ENCODE peak calls at places on chromosomes 1 and 21, in nine cellular contexts. One of them, this sample, is unnamed.

GRCh38 chr21:45607922-45608295 is 35.6 kb upstream of the PCBP3 start:
- DNase-seq in fibroblast of mammary gland: no peak
- DNase-seq in fibroblast of pulmonary artery: no peak
- DNase-seq in colonic mucosa: no peak
- DNase-seq in GM06990: no peak
- DNase-seq in GM12864: no peak
- DNase-seq in adrenal gland: no peak
- DNase-seq in keratinocyte: no peak
- DNase-seq in MG63: no peak
- DNase-seq in this sample: no peak

GRCh38 chr21:31873696-31874599 is 1.1 kb downstream of the HUNK start:
- DNase-seq in keratinocyte: no peak
- DNase-seq in GM06990: peak
- DNase-seq in MG63: peak
- DNase-seq in fibroblast of mammary gland: no peak
- DNase-seq in fibroblast of pulmonary artery: no peak
- DNase-seq in colonic mucosa: peak
- DNase-seq in adrenal gland: peak
- DNase-seq in GM12864: no peak
- DNase-seq in this sample: peak

GRCh38 chr1:246930830-246931548 is 759 bp downstream of the AHCTF1 start:
- DNase-seq in fibroblast of mammary gland: peak
- DNase-seq in fibroblast of pulmonary artery: peak
- DNase-seq in GM06990: peak
- DNase-seq in GM12864: peak
- DNase-seq in keratinocyte: no peak
- DNase-seq in colonic mucosa: peak
- DNase-seq in adrenal gland: peak
- DNase-seq in MG63: peak
- DNase-seq in this sample: peak

GRCh38 chr1:11934295-11935039 is at the start of gene PLOD1:
- DNase-seq in GM06990: peak
- DNase-seq in MG63: peak
- DNase-seq in colonic mucosa: peak
- DNase-seq in fibroblast of mammary gland: peak
- DNase-seq in GM12864: peak
- DNase-seq in fibroblast of pulmonary artery: peak
- DNase-seq in adrenal gland: peak
- DNase-seq in keratinocyte: no peak
- DNase-seq in this sample: peak

GRCh38 chr1:215146252-215146975 is 63.9 kb downstream of the KCNK2 start:
- DNase-seq in MG63: no peak
- DNase-seq in GM12864: no peak
- DNase-seq in adrenal gland: no peak
- DNase-seq in fibroblast of mammary gland: peak
- DNase-seq in GM06990: no peak
- DNase-seq in fibroblast of pulmonary artery: peak
- DNase-seq in colonic mucosa: peak
- DNase-seq in keratinocyte: no peak
- DNase-seq in this sample: peak

GRCh38 chr1:169466259-169467230 is 19.2 kb downstream of the SLC19A2 start:
- DNase-seq in GM06990: no peak
- DNase-seq in GM12864: no peak
- DNase-seq in keratinocyte: no peak
- DNase-seq in adrenal gland: peak
- DNase-seq in fibroblast of pulmonary artery: peak
- DNase-seq in colonic mucosa: no peak
- DNase-seq in fibroblast of mammary gland: peak
- DNase-seq in MG63: peak
- DNase-seq in this sample: peak

GRCh38 chr1:60668584-60668983 is 413.8 kb upstream of the NFIA start:
- DNase-seq in keratinocyte: no peak
- DNase-seq in fibroblast of mammary gland: no peak
- DNase-seq in GM12864: no peak
- DNase-seq in MG63: no peak
- DNase-seq in GM06990: no peak
- DNase-seq in colonic mucosa: no peak
- DNase-seq in adrenal gland: no peak
- DNase-seq in fibroblast of pulmonary artery: no peak
- DNase-seq in this sample: no peak

GRCh38 chr21:34670220-34670961 is 1.6 kb downstream of the CLIC6 start:
- DNase-seq in MG63: no peak
- DNase-seq in fibroblast of pulmonary artery: no peak
- DNase-seq in keratinocyte: no peak
- DNase-seq in GM12864: no peak
- DNase-seq in adrenal gland: no peak
- DNase-seq in colonic mucosa: peak
- DNase-seq in GM06990: peak
- DNase-seq in fibroblast of mammary gland: peak
- DNase-seq in this sample: no peak

GRCh38 chr1:76593614-76594013 is 273.7 kb upstream of the ST6GALNAC5 start:
- DNase-seq in colonic mucosa: no peak
- DNase-seq in fibroblast of pulmonary artery: no peak
- DNase-seq in GM12864: no peak
- DNase-seq in MG63: no peak
- DNase-seq in fibroblast of mammary gland: no peak
- DNase-seq in GM06990: no peak
- DNase-seq in keratinocyte: no peak
- DNase-seq in adrenal gland: no peak
- DNase-seq in this sample: no peak

GRCh38 chr1:243917177-243917862 is 67.3 kb upstream of the AKT3 start:
- DNase-seq in MG63: peak
- DNase-seq in fibroblast of pulmonary artery: peak
- DNase-seq in GM12864: no peak
- DNase-seq in adrenal gland: peak
- DNase-seq in GM06990: no peak
- DNase-seq in fibroblast of mammary gland: peak
- DNase-seq in colonic mucosa: peak
- DNase-seq in keratinocyte: no peak
- DNase-seq in this sample: peak

GRCh38 chr1:107570768-107571167 is 394.2 kb downstream of the VAV3 start:
- DNase-seq in keratinocyte: no peak
- DNase-seq in MG63: no peak
- DNase-seq in GM06990: no peak
- DNase-seq in colonic mucosa: no peak
- DNase-seq in fibroblast of mammary gland: no peak
- DNase-seq in adrenal gland: no peak
- DNase-seq in fibroblast of pulmonary artery: peak
- DNase-seq in GM12864: no peak
- DNase-seq in this sample: no peak

GRCh38 chr1:201551877-201552731 is 13.2 kb downstream of the NAV1 start:
- DNase-seq in colonic mucosa: no peak
- DNase-seq in GM06990: no peak
- DNase-seq in keratinocyte: no peak
- DNase-seq in fibroblast of mammary gland: peak
- DNase-seq in GM12864: no peak
- DNase-seq in fibroblast of pulmonary artery: peak
- DNase-seq in MG63: peak
- DNase-seq in adrenal gland: no peak
- DNase-seq in this sample: peak

GRCh38 chr1:53110370-53111072 is 31.9 kb downstream of the SLC1A7 start:
- DNase-seq in adrenal gland: no peak
- DNase-seq in fibroblast of pulmonary artery: no peak
- DNase-seq in GM06990: no peak
- DNase-seq in GM12864: no peak
- DNase-seq in fibroblast of mammary gland: peak
- DNase-seq in keratinocyte: no peak
- DNase-seq in MG63: no peak
- DNase-seq in colonic mucosa: no peak
- DNase-seq in this sample: peak

GRCh38 chr1:237634922-237635321 is 255.8 kb downstream of the ZP4 start:
- DNase-seq in GM06990: no peak
- DNase-seq in MG63: no peak
- DNase-seq in GM12864: no peak
- DNase-seq in keratinocyte: no peak
- DNase-seq in colonic mucosa: no peak
- DNase-seq in adrenal gland: no peak
- DNase-seq in fibroblast of pulmonary artery: no peak
- DNase-seq in fibroblast of mammary gland: no peak
- DNase-seq in this sample: no peak

GRCh38 chr21:38384675-38385074 is 113.6 kb downstream of the ERG start:
- DNase-seq in fibroblast of mammary gland: no peak
- DNase-seq in adrenal gland: no peak
- DNase-seq in MG63: no peak
- DNase-seq in keratinocyte: no peak
- DNase-seq in fibroblast of pulmonary artery: no peak
- DNase-seq in GM06990: no peak
- DNase-seq in colonic mucosa: no peak
- DNase-seq in GM12864: no peak
- DNase-seq in this sample: no peak

GRCh38 chr1:54296666-54297065 is 96.7 kb downstream of the MRPL37 start:
- DNase-seq in fibroblast of mammary gland: no peak
- DNase-seq in GM06990: no peak
- DNase-seq in keratinocyte: no peak
- DNase-seq in colonic mucosa: no peak
- DNase-seq in MG63: no peak
- DNase-seq in fibroblast of pulmonary artery: no peak
- DNase-seq in GM12864: no peak
- DNase-seq in adrenal gland: no peak
- DNase-seq in this sample: no peak

GRCh38 chr1:238088891-238089290 is 198.2 kb upstream of the ZP4 start:
- DNase-seq in adrenal gland: no peak
- DNase-seq in keratinocyte: no peak
- DNase-seq in fibroblast of pulmonary artery: no peak
- DNase-seq in colonic mucosa: no peak
- DNase-seq in GM12864: no peak
- DNase-seq in GM06990: no peak
- DNase-seq in fibroblast of mammary gland: no peak
- DNase-seq in MG63: no peak
- DNase-seq in this sample: no peak

GRCh38 chr1:89912073-89912472 is 82.8 kb upstream of the ZNF326 start:
- DNase-seq in fibroblast of pulmonary artery: no peak
- DNase-seq in adrenal gland: no peak
- DNase-seq in keratinocyte: no peak
- DNase-seq in colonic mucosa: no peak
- DNase-seq in fibroblast of mammary gland: no peak
- DNase-seq in GM12864: no peak
- DNase-seq in GM06990: no peak
- DNase-seq in MG63: no peak
- DNase-seq in this sample: no peak
- H3K4me3 ChIP-seq in fibroblast of pulmonary artery: no peak
- H3K4me3 ChIP-seq in adrenal gland: no peak
- H3K4me3 ChIP-seq in keratinocyte: no peak
- H3K4me3 ChIP-seq in colonic mucosa: no peak
- H3K4me3 ChIP-seq in fibroblast of mammary gland: no peak
- H3K4me3 ChIP-seq in GM12864: no peak
- H3K4me3 ChIP-seq in GM06990: no peak
- H3K4me3 ChIP-seq in MG63: no peak
- H3K4me3 ChIP-seq in this sample: no peak

DNA sequence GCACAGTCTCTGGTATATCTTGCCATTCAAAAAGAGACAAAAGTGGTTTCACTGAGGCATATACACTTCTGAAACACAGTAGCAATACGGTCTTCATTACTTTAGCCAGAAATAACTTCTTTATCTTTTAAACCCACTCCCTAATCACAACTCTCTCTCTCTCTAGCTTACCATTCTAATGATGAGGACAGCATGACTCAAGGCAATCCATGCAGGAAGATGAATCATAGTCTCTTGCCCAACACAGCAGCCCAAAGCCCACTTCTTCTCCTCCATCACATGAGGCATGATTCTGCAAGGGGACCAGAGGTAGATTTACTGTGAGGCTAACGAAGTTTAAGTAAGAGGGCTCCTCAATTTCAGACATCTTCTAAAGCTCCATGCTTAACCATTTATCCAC is 285.0 kb upstream of the NR5A2 start:
- DNase-seq in GM06990: no peak
- DNase-seq in GM12864: no peak
- DNase-seq in MG63: peak
- DNase-seq in fibroblast of mammary gland: peak
- DNase-seq in adrenal gland: no peak
- DNase-seq in fibroblast of pulmonary artery: peak
- DNase-seq in keratinocyte: peak
- DNase-seq in colonic mucosa: no peak
- DNase-seq in this sample: peak
- H3K4me3 ChIP-seq in GM06990: no peak
- H3K4me3 ChIP-seq in GM12864: no peak
- H3K4me3 ChIP-seq in MG63: no peak
- H3K4me3 ChIP-seq in fibroblast of mammary gland: no peak
- H3K4me3 ChIP-seq in adrenal gland: no peak
- H3K4me3 ChIP-seq in fibroblast of pulmonary artery: no peak
- H3K4me3 ChIP-seq in keratinocyte: no peak
- H3K4me3 ChIP-seq in colonic mucosa: no peak
- H3K4me3 ChIP-seq in this sample: no peak

GRCh38 chr21:36260802-36261201 is 59.2 kb upstream of the MORC3 start:
- DNase-seq in colonic mucosa: no peak
- DNase-seq in keratinocyte: no peak
- DNase-seq in MG63: no peak
- DNase-seq in GM12864: no peak
- DNase-seq in GM06990: no peak
- DNase-seq in fibroblast of pulmonary artery: no peak
- DNase-seq in adrenal gland: no peak
- DNase-seq in fibroblast of mammary gland: no peak
- DNase-seq in this sample: no peak
- H3K4me3 ChIP-seq in colonic mucosa: peak
- H3K4me3 ChIP-seq in keratinocyte: no peak
- H3K4me3 ChIP-seq in MG63: peak
- H3K4me3 ChIP-seq in GM12864: no peak
- H3K4me3 ChIP-seq in GM06990: no peak
- H3K4me3 ChIP-seq in fibroblast of pulmonary artery: peak
- H3K4me3 ChIP-seq in adrenal gland: peak
- H3K4me3 ChIP-seq in fibroblast of mammary gland: no peak
- H3K4me3 ChIP-seq in this sample: no peak

DNA sequence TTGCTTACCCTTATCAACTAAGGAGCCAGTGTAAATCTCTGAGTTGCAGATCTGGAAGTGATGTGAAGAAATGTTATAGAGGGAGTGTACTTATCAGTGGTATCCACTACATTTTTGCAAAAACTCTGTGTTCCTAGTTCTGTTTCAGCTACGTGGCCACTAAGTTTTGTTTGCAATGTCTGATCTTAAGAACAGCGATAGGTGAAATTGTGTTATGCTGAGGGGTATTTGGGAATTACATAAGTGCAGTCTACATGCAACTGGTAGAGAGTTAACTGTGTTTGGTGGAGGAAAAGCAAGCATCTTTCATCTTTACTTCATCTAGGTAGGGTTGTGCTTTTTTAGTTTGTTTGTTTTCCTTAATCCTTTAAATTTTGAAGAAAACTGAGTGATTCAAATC is 198.8 kb upstream of the SGIP1 start:
- DNase-seq in fibroblast of mammary gland: no peak
- DNase-seq in keratinocyte: no peak
- DNase-seq in MG63: no peak
- DNase-seq in fibroblast of pulmonary artery: no peak
- DNase-seq in colonic mucosa: no peak
- DNase-seq in adrenal gland: no peak
- DNase-seq in GM12864: no peak
- DNase-seq in GM06990: no peak
- DNase-seq in this sample: no peak
- H3K4me3 ChIP-seq in fibroblast of mammary gland: no peak
- H3K4me3 ChIP-seq in keratinocyte: no peak
- H3K4me3 ChIP-seq in MG63: no peak
- H3K4me3 ChIP-seq in fibroblast of pulmonary artery: peak
- H3K4me3 ChIP-seq in colonic mucosa: peak
- H3K4me3 ChIP-seq in adrenal gland: peak
- H3K4me3 ChIP-seq in GM12864: peak
- H3K4me3 ChIP-seq in GM06990: peak
- H3K4me3 ChIP-seq in this sample: peak

This sample was measured in cardiac fibroblast.